ENCODE peak calls at places on chromosomes 12 and 14, in seven cellular contexts. Y, S, F, A, O, X and V are unnamed samples.

GRCh38 chr12:131097247-131098177 is 143.8 kb downstream of the ADGRD1 start:
- DNase-seq in Y (peak; percentile 58), S (peak; percentile 70), F (no peak), A (no peak), O (no peak), X (peak; percentile 30), V (peak; percentile 47)

GRCh38 chr12:30753761-30754382 is 879 bp downstream of the CAPRIN2 start:
- DNase-seq in Y (no peak), S (no peak), F (peak; percentile 52), A (no peak), O (no peak), X (no peak), V (no peak)

GRCh38 chr12:72081787-72082186 is 143.1 kb downstream of the TPH2 start:
- DNase-seq in Y (no peak), S (no peak), F (peak; percentile 5), A (no peak), O (no peak), X (no peak), V (no peak)

GRCh38 chr14:99670361-99671229 is 13.5 kb upstream of the CYP46A1 start:
- DNase-seq in Y (no peak), S (no peak), F (no peak), A (no peak), O (no peak), X (no peak), V (no peak)

GRCh38 chr12:64665506-64665905 is 55.2 kb downstream of the RASSF3 start:
- DNase-seq in Y (no peak), S (no peak), F (no peak), A (no peak), O (no peak), X (no peak), V (no peak)

GRCh38 chr12:65123435-65124063 is 2.4 kb upstream of the WIF1 start:
- DNase-seq in Y (no peak), S (no peak), F (peak; percentile 52), A (peak; percentile 24), O (no peak), X (peak; percentile 25), V (no peak)

GRCh38 chr14:54653764-54654469 is 87.0 kb downstream of the SAMD4A start:
- DNase-seq in Y (peak; percentile 77), S (no peak), F (peak; percentile 91), A (no peak), O (no peak), X (no peak), V (peak; percentile 55)

GRCh38 chr12:128079476-128079875 is 187.5 kb upstream of the TMEM132C start:
- DNase-seq in Y (no peak), S (no peak), F (no peak), A (no peak), O (no peak), X (no peak), V (no peak)

GRCh38 chr12:127342861-127343260 is 924.1 kb upstream of the TMEM132C start:
- DNase-seq in Y (no peak), S (no peak), F (no peak), A (no peak), O (no peak), X (no peak), V (no peak)

GRCh38 chr14:37436519-37436918 is 158.5 kb downstream of the FOXA1 start:
- DNase-seq in Y (no peak), S (no peak), F (no peak), A (no peak), O (no peak), X (no peak), V (no peak)

GRCh38 chr14:75864352-75864751 is 117.4 kb downstream of the TGFB3 start:
- DNase-seq in Y (no peak), S (no peak), F (peak; percentile 67), A (no peak), O (no peak), X (no peak), V (no peak)

GRCh38 chr14:94008234-94008633 is 11.1 kb downstream of the CCDC197 start:
- DNase-seq in Y (no peak), S (no peak), F (no peak), A (no peak), O (no peak), X (no peak), V (no peak)
- H3K4me3 ChIP-seq in Y (no peak overlapping the region), S (no peak overlapping the region), F (no peak overlapping the region), A (no peak overlapping the region), O (no peak overlapping the region), X (no peak overlapping the region), V (no peak overlapping the region)

DNA sequence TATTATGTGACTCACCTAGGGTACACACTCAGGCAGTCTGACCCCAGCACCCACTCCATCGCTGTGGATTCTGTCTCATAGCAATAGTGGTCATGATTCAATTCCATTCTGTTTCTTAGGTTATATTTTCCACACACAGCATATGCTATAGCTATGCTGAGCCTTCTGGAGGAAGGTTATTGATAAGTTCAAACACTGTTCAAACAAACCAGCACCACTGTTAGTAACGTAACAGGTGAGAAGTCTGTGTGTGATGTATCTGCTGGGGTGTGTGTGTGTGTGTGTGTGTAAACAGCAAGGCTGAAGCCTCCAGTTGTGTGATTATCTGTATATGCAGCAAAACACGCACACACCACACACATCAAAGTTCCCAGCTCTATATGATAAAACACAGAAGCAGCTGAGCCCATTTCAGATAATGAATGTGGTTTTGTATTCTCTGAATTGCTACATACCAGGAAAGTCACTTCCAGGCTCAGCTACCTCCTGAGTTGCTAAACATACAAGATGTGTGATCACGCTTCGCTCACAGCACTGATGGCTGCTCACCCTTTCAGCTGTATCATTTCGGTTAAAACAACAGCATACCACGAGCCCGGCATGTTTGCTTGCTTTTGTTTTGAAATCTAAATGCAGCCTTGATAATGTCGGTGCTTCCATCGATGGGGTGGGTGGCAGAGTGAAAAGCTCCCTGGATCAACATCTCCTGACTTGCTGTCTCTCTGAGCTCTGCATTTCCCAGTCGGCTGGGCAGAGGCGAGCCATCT is 6.8 kb upstream of the SYNE3 start:
- DNase-seq in Y (peak; percentile 37), S (no peak), F (peak; percentile 59), A (no peak), O (no peak), X (no peak), V (no peak)
- H3K4me3 ChIP-seq in Y (no peak overlapping the region), S (no peak overlapping the region), F (no peak overlapping the region), A (no peak overlapping the region), O (no peak overlapping the region), X (no peak overlapping the region), V (peak overlapping the region; percentile 41)

DNA sequence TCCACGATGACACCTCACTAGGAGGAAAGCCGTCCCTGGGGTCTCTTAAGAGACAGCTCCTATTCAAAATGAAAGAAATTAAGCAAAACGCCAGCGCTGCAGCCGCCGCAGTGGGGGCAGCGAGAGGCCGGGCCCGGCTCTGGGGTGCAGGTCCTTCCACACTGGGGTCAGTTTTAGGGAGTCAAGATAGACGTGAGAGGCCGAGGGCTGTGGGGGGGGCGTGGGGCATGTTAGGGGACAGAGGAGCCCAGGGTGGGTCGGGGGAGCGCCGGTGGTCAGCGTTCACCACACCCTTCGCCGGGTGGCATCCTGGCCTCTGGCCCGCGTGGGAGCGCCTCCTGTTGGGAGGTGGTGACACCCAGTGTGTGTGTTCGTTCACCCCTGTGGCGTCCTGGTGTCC is 25.7 kb downstream of the KIF26A start:
- DNase-seq in Y (no peak), S (no peak), F (no peak), A (no peak), O (no peak), X (no peak), V (no peak)
- H3K4me3 ChIP-seq in Y (no peak overlapping the region), S (no peak overlapping the region), F (no peak overlapping the region), A (no peak overlapping the region), O (no peak overlapping the region), X (no peak overlapping the region), V (no peak overlapping the region)

GRCh38 chr14:60171690-60172089 is 6.5 kb upstream of the DHRS7 start:
- DNase-seq in Y (no peak), S (no peak), F (no peak), A (no peak), O (no peak), X (no peak), V (no peak)
- H3K4me3 ChIP-seq in Y (no peak overlapping the region), S (no peak overlapping the region), F (no peak overlapping the region), A (no peak overlapping the region), O (no peak overlapping the region), X (no peak overlapping the region), V (no peak overlapping the region)

GRCh38 chr14:22561661-22562579 is 27.1 kb downstream of the DAD1 start:
- DNase-seq in Y (no peak), S (no peak), F (no peak), A (no peak), O (no peak), X (no peak), V (no peak)
- H3K4me3 ChIP-seq in Y (no peak overlapping the region), S (no peak overlapping the region), F (no peak overlapping the region), A (no peak overlapping the region), O (no peak overlapping the region), X (no peak overlapping the region), V (no peak overlapping the region)